ENCODE peak calls at places on chromosomes 7 and 10, in nine cellular contexts. V, M, C, G, Q, F, E, W and K are unnamed samples.

GRCh38 chr7:38244516-38244915 is 28.9 kb downstream of the TARP start:
- DNase-seq in W (no peak), C (no peak), E (no peak), V (no peak), F (no peak), G (no peak), M (no peak), Q (no peak), K (no peak)

GRCh38 chr7:24817339-24817738 is 60.1 kb upstream of the GSDME start:
- DNase-seq in G (no peak), C (no peak), V (no peak), Q (no peak), E (no peak), F (no peak), W (no peak), M (no peak), K (no peak)

GRCh38 chr7:85204496-85204895 is 17.6 kb upstream of the SEMA3D start:
- DNase-seq in G (no peak), E (no peak), W (no peak), F (no peak), C (no peak), V (no peak), Q (no peak), M (no peak), K (no peak)

GRCh38 chr10:77358666-77359065 is 278.9 kb downstream of the KCNMA1 start:
- DNase-seq in G (no peak), W (no peak), M (no peak), E (no peak), C (no peak), V (no peak), F (no peak), Q (no peak), K (no peak)

GRCh38 chr10:119680050-119680449 is 28.9 kb downstream of the BAG3 start:
- DNase-seq in F (no peak), C (no peak), M (no peak), Q (no peak), V (no peak), W (no peak), E (peak), G (no peak), K (no peak)

GRCh38 chr10:103120546-103120945 is 72.5 kb downstream of the NT5C2 start:
- DNase-seq in F (no peak), C (no peak), E (no peak), Q (no peak), M (no peak), G (no peak), V (no peak), W (no peak), K (no peak)

GRCh38 chr10:46020871-46021553 is 9.4 kb downstream of the NCOA4 start:
- DNase-seq in F (no peak), Q (no peak), G (no peak), W (no peak), E (no peak), C (no peak), V (no peak), M (no peak), K (no peak)

GRCh38 chr7:101688183-101688831 is 59.2 kb upstream of the MYL10 start:
- DNase-seq in C (peak), G (peak), Q (peak), M (peak), F (peak), E (peak), V (peak), W (peak), K (peak)

GRCh38 chr7:87210506-87210905 is 9.0 kb downstream of the TMEM243 start:
- DNase-seq in F (no peak), W (no peak), Q (no peak), E (no peak), G (no peak), M (no peak), V (no peak), C (no peak), K (peak)

GRCh38 chr10:97676770-97677581 is 10.1 kb downstream of the AVPI1 start:
- DNase-seq in Q (peak), G (no peak), F (no peak), V (peak), W (peak), M (no peak), E (peak), C (peak), K (peak)

GRCh38 chr7:63900394-63901203 is 98.0 kb upstream of the ZNF722 start:
- DNase-seq in M (peak), C (no peak), G (peak), W (no peak), V (peak), F (peak), Q (peak), E (peak), K (peak)

GRCh38 chr7:135334830-135335543 is 101.3 kb downstream of the STRA8 start:
- DNase-seq in C (no peak), E (no peak), V (peak), M (no peak), Q (no peak), F (no peak), W (peak), G (no peak), K (no peak)

GRCh38 chr7:48140001-48140681 is 31.1 kb upstream of the ABCA13 start:
- DNase-seq in C (no peak), Q (no peak), V (no peak), G (no peak), F (no peak), M (peak), W (no peak), E (peak), K (no peak)

GRCh38 chr7:151387161-151388006 is 22.5 kb downstream of the WDR86 start:
- DNase-seq in M (no peak), Q (no peak), G (no peak), W (peak), C (no peak), E (no peak), F (no peak), V (peak), K (no peak)

GRCh38 chr10:124997791-124998623 is 56.1 kb downstream of the ZRANB1 start:
- DNase-seq in W (no peak), F (peak), G (no peak), Q (no peak), M (peak), C (no peak), E (no peak), V (no peak), K (no peak)

GRCh38 chr7:137880432-137880831 is 33.7 kb upstream of the DGKI start:
- DNase-seq in C (no peak), F (no peak), W (no peak), M (no peak), Q (no peak), E (no peak), G (no peak), V (no peak), K (peak)

GRCh38 chr10:21160116-21160515 is 263.0 kb upstream of the NEBL start:
- DNase-seq in G (no peak), E (no peak), Q (no peak), V (peak), M (no peak), F (no peak), C (no peak), W (no peak), K (no peak)

GRCh38 chr7:43753843-43754242 is 4.6 kb upstream of the BLVRA start:
- DNase-seq in W (no peak), E (no peak), M (no peak), G (no peak), F (no peak), C (peak), V (no peak), Q (no peak), K (no peak)

GRCh38 chr7:47690902-47691558 is 109.1 kb upstream of the TNS3 start:
- DNase-seq in V (no peak), G (no peak), F (peak), W (no peak), E (no peak), M (no peak), C (no peak), Q (no peak), K (no peak)

GRCh38 chr10:601356-601963 is 88.0 kb downstream of the DIP2C start:
- DNase-seq in C (no peak), E (no peak), G (no peak), V (no peak), F (no peak), Q (no peak), M (no peak), W (no peak), K (no peak)

GRCh38 chr10:69715156-69715898 is 85.3 kb downstream of the FAM241B start:
- DNase-seq in Q (no peak), M (no peak), E (no peak), W (no peak), F (no peak), C (no peak), G (peak), V (no peak), K (peak)

GRCh38 chr10:71750124-71750841 is 23.0 kb downstream of the VSIR start:
- DNase-seq in C (no peak), E (no peak), M (no peak), V (no peak), G (no peak), Q (no peak), F (no peak), W (no peak), K (no peak)

GRCh38 chr7:159086301-159086925 is 58.3 kb downstream of the VIPR2 start:
- DNase-seq in V (no peak), Q (no peak), G (no peak), F (no peak), E (no peak), M (no peak), W (no peak), C (no peak), K (no peak)

GRCh38 chr10:655184-655583 is 34.3 kb downstream of the DIP2C start:
- DNase-seq in M (no peak), G (no peak), Q (no peak), V (no peak), W (no peak), E (no peak), C (no peak), F (no peak), K (no peak)

GRCh38 chr7:25967278-25968204 is 184.5 kb upstream of the NFE2L3 start:
- DNase-seq in M (no peak), V (no peak), Q (no peak), F (no peak), C (no peak), W (no peak), G (no peak), E (no peak), K (no peak)

GRCh38 chr10:553233-553632 is 136.2 kb downstream of the DIP2C start:
- DNase-seq in G (no peak), F (no peak), M (no peak), Q (no peak), W (no peak), V (no peak), E (no peak), C (no peak), K (no peak)

GRCh38 chr10:28946479-28946878 is 269.2 kb downstream of the BAMBI start:
- DNase-seq in W (no peak), Q (no peak), C (no peak), V (no peak), F (no peak), E (no peak), M (no peak), G (no peak), K (peak)

GRCh38 chr7:77409739-77410545 is 6.2 kb downstream of the GSAP start:
- DNase-seq in Q (no peak), C (no peak), F (peak), W (no peak), V (no peak), G (no peak), E (peak), M (no peak), K (peak)

GRCh38 chr7:78363866-78364265 is 565.3 kb downstream of the PHTF2 start:
- DNase-seq in F (no peak), G (no peak), W (no peak), E (no peak), M (no peak), V (no peak), Q (no peak), C (no peak), K (no peak)

GRCh38 chr7:4549681-4550080 is 132.4 kb upstream of the FOXK1 start:
- DNase-seq in V (peak), G (no peak), M (no peak), W (no peak), C (no peak), Q (no peak), F (peak), E (no peak), K (no peak)

GRCh38 chr7:151057038-151057736 is 510 bp downstream of the CDK5 start:
- DNase-seq in C (peak), Q (no peak), M (no peak), V (no peak), G (no peak), E (no peak), F (no peak), W (peak), K (no peak)

GRCh38 chr7:108181073-108181985 is 51.2 kb upstream of the LAMB4 start:
- DNase-seq in W (no peak), Q (no peak), C (peak), E (peak), G (peak), F (no peak), V (no peak), M (no peak), K (peak)

DNA sequence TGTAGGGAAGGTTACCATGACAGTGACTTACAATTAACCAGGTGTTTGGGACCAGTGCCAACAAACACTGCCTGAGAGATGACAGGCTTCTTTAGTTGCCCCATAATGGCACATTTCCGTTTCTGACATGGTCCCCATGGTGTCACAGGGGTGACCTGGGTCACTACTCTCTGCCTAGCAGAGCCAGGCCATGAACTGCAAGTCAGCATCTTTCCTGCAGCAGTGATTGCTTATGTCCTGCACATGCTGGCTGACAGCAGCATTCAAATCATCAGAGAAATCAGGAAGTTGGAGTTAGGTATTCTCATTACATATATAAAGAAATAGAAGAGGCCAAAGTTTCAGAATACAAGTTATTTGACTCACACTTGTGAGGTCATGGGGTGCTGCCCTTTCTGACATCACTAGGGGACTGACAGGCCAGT is 47.1 kb upstream of the ZNRF2 start:
- DNase-seq in M (no peak), V (no peak), G (peak), C (no peak), W (no peak), F (peak), Q (no peak), E (no peak), K (no peak)
- H3K27ac ChIP-seq in M (no peak), V (no peak), G (peak), C (no peak), W (no peak), F (no peak), Q (no peak), E (no peak), K (no peak)

DNA sequence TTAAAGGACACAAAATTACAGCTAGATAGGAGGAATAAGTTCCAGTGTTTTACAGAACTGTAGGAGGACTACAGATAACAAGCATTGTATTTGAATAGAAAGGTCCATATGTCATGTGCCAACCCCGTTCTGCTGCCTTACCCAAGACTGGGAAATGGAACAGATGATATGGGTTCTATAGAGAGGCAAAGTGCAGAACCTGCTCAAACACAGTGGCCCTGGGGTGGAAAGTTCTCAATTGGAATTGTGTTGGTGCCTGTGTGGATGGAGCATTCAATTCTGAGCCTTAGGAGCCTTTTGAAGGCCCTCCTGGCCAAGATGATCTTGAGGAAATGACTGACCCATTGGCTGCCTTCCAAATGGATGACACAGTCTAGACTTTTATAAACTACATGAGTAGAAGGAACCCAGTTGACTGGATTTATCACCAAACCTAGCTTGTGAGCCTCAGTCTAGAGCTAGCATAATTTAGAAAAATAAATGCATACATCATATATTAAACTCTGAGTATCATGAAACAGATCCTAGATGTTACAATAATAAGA is 4.1 kb upstream of the PRSS1 start:
- DNase-seq in M (no peak), V (no peak), C (no peak), G (no peak), F (no peak), W (no peak), Q (no peak), E (no peak), K (no peak)
- TF ChIP-seq CTCF in M (no peak), V (no peak), C (no peak), G (no peak), F (no peak), W (no peak), Q (no peak), E (no peak), K (no peak)

GRCh38 chr7:1236132-1236655 is 3.5 kb downstream of the UNCX start:
- DNase-seq in E (peak), C (peak), W (no peak), M (no peak), Q (no peak), V (no peak), G (no peak), F (no peak), K (no peak)
- H3K4me3 ChIP-seq in E (peak), C (no peak), W (no peak), M (no peak), Q (no peak), V (no peak), G (no peak), F (no peak), K (no peak)

GRCh38 chr7:19113855-19114590 is 3.4 kb downstream of the TWIST1 start:
- DNase-seq in Q (no peak), F (no peak), E (no peak), M (no peak), V (no peak), W (no peak), G (no peak), C (no peak), K (peak)
- H3K27ac ChIP-seq in Q (no peak), F (no peak), E (no peak), M (no peak), V (no peak), W (no peak), G (no peak), C (no peak), K (no peak)

GRCh38 chr10:104638861-104639594 is 2.1 kb upstream of the SORCS3 start:
- DNase-seq in M (no peak), F (no peak), C (peak), Q (no peak), E (peak), G (no peak), V (no peak), W (peak), K (peak)
- TF ChIP-seq CTCF in M (no peak), F (peak), C (peak), Q (no peak), E (peak), G (peak), V (no peak), W (peak), K (peak)

GRCh38 chr10:22737587-22737986 is 23.2 kb upstream of the PIP4K2A start:
- DNase-seq in M (no peak), V (no peak), F (no peak), C (no peak), G (peak), W (no peak), Q (no peak), E (no peak), K (no peak)
- H3K4me3 ChIP-seq in M (no peak), V (no peak), F (no peak), C (no peak), G (no peak), W (no peak), Q (no peak), E (no peak), K (no peak)